ENCODE peak calls at places on chromosomes 13 and 19, in five cellular contexts. P is cardiac muscle cell, A is left ventricle myocardium inferior, M is breast epithelium, T is fibroblast of pulmonary artery. F is an unnamed sample.

GRCh38 chr19:49333426-49334288 is 1.5 kb upstream of the CD37 start:
- DNase-seq in P (peak), A (no peak), M (peak), T (no peak), F (no peak)

GRCh38 chr19:6076675-6077463 is 33.4 kb downstream of the RFX2 start:
- DNase-seq in P (peak), A (no peak), M (no peak), T (peak), F (no peak)

GRCh38 chr19:6723108-6723618 is 2.7 kb upstream of the C3 start:
- DNase-seq in P (peak), A (peak), M (peak), T (peak), F (no peak)

GRCh38 chr13:46168341-46168740 is 13.6 kb downstream of the LCP1 start:
- DNase-seq in P (peak), A (no peak), M (peak), T (peak), F (no peak)

GRCh38 chr19:2461751-2462634 is 5.2 kb upstream of the LMNB2 start:
- DNase-seq in P (peak), A (peak), M (no peak), T (peak), F (no peak)

GRCh38 chr13:22240716-22241115 is 569.8 kb downstream of the FGF9 start:
- DNase-seq in P (no peak), A (no peak), M (no peak), T (no peak), F (no peak)

GRCh38 chr19:9847087-9847671 is 12.1 kb downstream of the PIN1 start:
- DNase-seq in P (peak), A (no peak), M (no peak), T (peak), F (no peak)

GRCh38 chr19:41868120-41868988 is 8.3 kb downstream of the RPS19 start:
- DNase-seq in P (no peak), A (no peak), M (no peak), T (no peak), F (no peak)

GRCh38 chr19:28542394-28543243 is 670.3 kb downstream of the UQCRFS1 start:
- DNase-seq in P (no peak), A (no peak), M (no peak), T (no peak), F (no peak)

GRCh38 chr19:45448887-45449299 is 18.9 kb upstream of the FOSB start:
- DNase-seq in P (peak), A (no peak), M (no peak), T (no peak), F (no peak)

DNA sequence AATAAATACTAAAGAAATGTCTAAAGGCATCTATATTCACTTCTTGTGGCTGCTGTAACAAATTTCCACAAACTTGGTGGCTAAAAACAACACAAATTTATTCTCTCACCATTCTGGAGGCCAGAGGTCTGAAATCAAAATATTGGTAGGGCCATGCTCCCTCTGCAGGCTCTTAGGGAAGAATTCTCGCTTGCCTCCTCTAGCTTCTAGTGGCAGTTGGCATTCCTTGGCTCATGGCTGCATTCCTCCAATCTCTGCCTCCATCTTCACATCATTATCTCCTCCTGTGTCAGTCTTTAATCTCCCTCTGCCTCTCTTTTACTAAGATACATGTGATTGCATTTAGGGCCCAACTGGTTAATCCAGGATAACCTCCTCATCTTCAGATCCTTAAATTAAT is 54.1 kb upstream of the RFXAP start:
- DNase-seq in P (no peak), A (no peak), M (no peak), T (no peak), F (no peak)
- TF ChIP-seq CTCF in P (no peak), A (no peak), M (no peak), T (no peak), F (no peak)

GRCh38 chr19:39531834-39532232 is 819 bp downstream of the EID2B start:
- DNase-seq in P (no peak), A (no peak), M (no peak), T (no peak), F (no peak)

GRCh38 chr19:39532233-39533002 is at the start of gene EID2B:
- DNase-seq in P (peak), A (peak), M (peak), T (peak), F (no peak)

GRCh38 chr19:39533791-39534190 is 1.1 kb upstream of the EID2B start:
- DNase-seq in P (no peak), A (no peak), M (no peak), T (no peak), F (no peak)

DNA sequence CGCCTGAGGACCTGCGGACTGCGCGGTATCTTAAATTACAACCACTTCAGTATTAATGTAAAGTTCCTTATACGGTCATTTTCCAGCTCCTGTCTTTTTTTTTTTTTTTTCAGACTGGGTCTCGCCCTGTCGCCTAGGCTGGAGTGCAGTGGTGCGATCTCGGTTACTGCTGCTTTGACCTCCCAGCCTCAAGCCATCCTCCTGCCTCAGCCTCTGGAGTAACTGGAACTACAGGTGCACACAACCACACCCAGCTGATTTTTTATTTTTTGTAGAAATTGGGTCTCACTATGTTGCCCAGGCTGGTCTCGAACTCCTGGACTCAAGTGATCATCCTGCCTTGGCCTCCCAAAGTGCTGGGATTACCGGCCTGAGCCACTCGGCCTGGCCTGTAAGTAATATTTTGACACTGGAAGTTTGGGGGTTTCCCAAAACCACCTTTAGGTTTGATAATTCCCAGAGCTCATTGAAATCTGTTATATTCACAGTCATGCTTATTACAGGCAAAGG is 406 bp upstream of the EID2B start:
- DNase-seq in P (no peak), A (no peak), M (no peak), T (no peak), F (no peak)
- H3K4me3 ChIP-seq in P (no peak), A (peak), M (peak), T (no peak), F (peak)

GRCh38 chr19:50632151-50632835 is 7.4 kb downstream of the SYT3 start:
- DNase-seq in P (no peak), A (no peak), M (no peak), T (no peak), F (no peak)
- TF ChIP-seq CTCF in P (no peak), A (no peak), M (no peak), T (no peak), F (no peak)

GRCh38 chr13:106818971-106819370 is 251.0 kb upstream of the ARGLU1 start:
- DNase-seq in P (no peak), A (no peak), M (no peak), T (no peak), F (no peak)

GRCh38 chr13:106815545-106815944 is 247.6 kb upstream of the ARGLU1 start:
- DNase-seq in P (no peak), A (no peak), M (no peak), T (no peak), F (no peak)

GRCh38 chr13:106819413-106820180 is 251.7 kb upstream of the ARGLU1 start:
- DNase-seq in P (no peak), A (no peak), M (no peak), T (no peak), F (no peak)

GRCh38 chr13:106810069-106810468 is 242.1 kb upstream of the ARGLU1 start:
- DNase-seq in P (no peak), A (no peak), M (no peak), T (no peak), F (no peak)

DNA sequence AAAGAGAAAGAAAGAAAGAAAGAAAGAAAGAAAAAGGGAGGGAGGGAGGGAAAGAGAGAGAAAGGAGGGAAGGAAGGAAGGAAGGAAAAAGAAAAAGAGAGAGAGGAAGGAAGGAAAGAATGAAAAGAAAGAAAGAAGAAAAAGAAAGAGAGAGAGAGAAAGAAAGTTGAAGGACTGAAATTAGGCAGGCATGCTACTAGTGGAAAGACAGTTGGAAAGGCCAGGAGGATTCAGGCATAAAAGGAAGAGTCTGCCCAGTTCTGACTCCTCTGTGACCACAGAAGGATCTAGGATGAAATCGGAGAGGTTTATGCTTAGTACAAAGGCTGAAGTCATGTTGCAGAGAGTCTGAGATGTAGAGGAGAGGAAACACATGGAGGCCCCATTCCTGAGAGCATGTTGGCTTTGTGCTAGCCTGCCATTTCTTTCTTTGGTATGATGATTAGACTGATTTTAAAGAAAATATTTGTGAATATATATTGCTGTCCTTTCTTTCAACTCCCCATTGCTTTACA is 246.5 kb upstream of the ARGLU1 start:
- DNase-seq in P (no peak), A (no peak), M (no peak), T (no peak), F (no peak)
- H3K4me3 ChIP-seq in P (no peak), A (no peak), M (no peak), T (no peak), F (no peak)

DNA sequence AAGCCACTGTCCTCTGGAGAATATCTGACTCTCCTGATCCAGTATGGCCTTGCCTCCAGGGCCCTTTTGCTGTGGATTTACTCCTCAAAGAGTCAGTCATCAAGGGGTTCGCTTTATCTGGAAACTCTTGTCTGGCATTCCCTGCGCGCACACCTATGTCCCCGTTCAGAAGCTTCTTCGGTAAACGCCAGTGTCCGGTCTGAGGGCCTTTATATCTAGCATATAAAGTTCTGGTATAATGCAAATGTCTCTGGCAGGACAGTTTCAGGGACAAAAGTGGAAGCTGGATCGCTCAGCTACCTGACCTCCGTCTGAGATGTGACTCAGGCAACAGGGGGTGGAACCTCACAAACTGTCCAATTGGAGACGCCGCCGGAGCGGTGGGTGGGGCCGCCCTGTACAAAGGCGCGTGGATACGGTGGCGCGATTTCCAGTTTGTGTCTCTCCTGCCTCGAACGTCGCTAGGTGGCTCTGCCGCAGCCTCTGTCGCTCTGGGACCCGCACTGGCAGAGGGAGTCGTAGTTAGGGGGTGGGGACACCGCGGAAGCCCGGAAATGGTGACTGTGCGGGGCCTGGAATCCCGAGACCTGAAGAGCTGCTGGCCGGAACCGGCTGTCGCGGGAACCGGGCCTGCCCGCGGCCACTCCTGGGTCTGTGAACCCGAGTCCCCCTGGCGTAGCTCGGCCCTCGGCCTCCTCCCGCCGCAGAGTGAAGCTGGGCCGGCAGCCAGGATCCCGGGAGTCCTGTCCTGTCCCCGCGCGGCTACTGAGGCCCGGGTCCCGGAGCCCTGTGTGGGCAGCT is 10.6 kb upstream of the ZNF709 start:
- DNase-seq in P (peak), A (peak), M (peak), T (peak), F (peak)
- TF ChIP-seq CTCF in P (peak), A (peak), M (peak), T (peak), F (no peak)

GRCh38 chr13:44116562-44117315 is 237.0 kb downstream of the LACC1 start:
- DNase-seq in P (peak), A (peak), M (no peak), T (peak), F (no peak)

GRCh38 chr13:44120814-44121505 is 241.3 kb downstream of the LACC1 start:
- DNase-seq in P (no peak), A (no peak), M (no peak), T (no peak), F (no peak)

GRCh38 chr13:44112700-44113329 is 233.1 kb downstream of the LACC1 start:
- DNase-seq in P (no peak), A (no peak), M (no peak), T (no peak), F (no peak)

GRCh38 chr13:44111701-44112100 is 232.0 kb downstream of the LACC1 start:
- DNase-seq in P (no peak), A (no peak), M (no peak), T (no peak), F (no peak)

GRCh38 chr13:44117351-44117750 is 237.6 kb downstream of the LACC1 start:
- DNase-seq in P (peak), A (no peak), M (no peak), T (peak), F (no peak)
- H3K4me3 ChIP-seq in P (no peak), A (no peak), M (no peak), T (no peak), F (no peak)

DNA sequence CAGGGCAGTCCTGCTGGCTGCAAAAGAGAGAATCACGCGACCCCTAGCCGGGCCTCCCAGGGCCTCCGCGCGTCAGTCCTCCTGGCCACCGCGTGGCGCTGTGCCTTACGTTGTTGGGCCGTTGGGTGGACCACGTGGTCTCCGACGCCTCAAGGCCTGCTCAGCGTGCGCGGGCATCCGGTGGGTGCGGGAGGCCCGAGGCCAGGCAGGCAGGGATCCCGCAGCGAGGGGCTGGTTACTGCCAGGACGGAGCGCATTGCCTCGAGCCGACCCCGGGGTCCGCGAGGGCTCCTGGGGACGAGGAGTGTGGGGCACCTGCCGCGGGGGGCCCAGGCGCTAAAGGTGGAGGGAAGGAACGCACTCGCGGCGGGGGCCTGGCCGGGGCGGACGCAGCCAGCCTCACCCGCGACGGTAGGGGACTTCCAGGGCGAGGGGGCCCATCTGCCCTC is at the start of gene TDRD12:
- DNase-seq in P (no peak), A (no peak), M (no peak), T (no peak), F (no peak)
- TF ChIP-seq CTCF in P (no peak), A (no peak), M (no peak), T (no peak), F (no peak)

GRCh38 chr13:32165791-32166190 is 134.2 kb downstream of the FRY start:
- DNase-seq in P (no peak), A (peak), M (no peak), T (no peak), F (no peak)

GRCh38 chr13:32164622-32165268 is 133.2 kb downstream of the FRY start:
- DNase-seq in P (peak), A (no peak), M (no peak), T (peak), F (no peak)

GRCh38 chr13:32170841-32171240 is 139.3 kb downstream of the FRY start:
- DNase-seq in P (peak), A (no peak), M (no peak), T (no peak), F (no peak)

DNA sequence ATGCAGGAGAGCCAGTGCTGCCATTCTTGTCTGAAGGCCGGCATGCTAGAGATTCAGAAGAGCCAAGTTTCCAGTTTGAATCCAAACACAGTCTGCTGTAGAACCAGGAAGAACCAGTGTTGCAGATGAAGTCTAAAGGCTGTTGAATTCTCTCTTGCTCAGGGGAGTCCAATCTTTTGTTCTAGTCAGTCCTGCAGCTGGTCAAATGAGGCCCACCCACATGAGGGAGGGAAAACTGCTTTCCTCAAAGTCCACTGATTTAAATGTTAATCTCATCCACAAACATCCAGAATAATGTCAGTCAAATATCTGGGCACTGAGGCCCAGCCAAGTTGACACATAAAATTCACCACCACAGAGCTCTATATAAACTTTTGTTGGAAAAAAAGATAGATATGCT is 136.6 kb downstream of the FRY start:
- DNase-seq in P (no peak), A (no peak), M (no peak), T (no peak), F (no peak)
- H3K4me3 ChIP-seq in P (no peak), A (no peak), M (no peak), T (no peak), F (no peak)

F was measured in vagina.